ENCODE peak calls at places on chromosomes 1 and 21, in six cellular contexts. One of them, this sample, is unnamed.

GRCh38 chr1:77977989-77978292 is 931 bp downstream of the FUBP1 start:
- DNase-seq in activated B cell treated with CpG ODN at 0.5 μM for 24 hours: no peak
- DNase-seq in upper lobe of right lung: no peak
- DNase-seq in Calu3: no peak
- DNase-seq in mammary epithelial cell: no peak
- DNase-seq in foreskin fibroblast: no peak
- DNase-seq in this sample: no peak

GRCh38 chr21:16195896-16196443 is 466.2 kb downstream of the USP25 start:
- DNase-seq in activated B cell treated with CpG ODN at 0.5 μM for 24 hours: no peak
- DNase-seq in upper lobe of right lung: no peak
- DNase-seq in Calu3: no peak
- DNase-seq in mammary epithelial cell: peak; percentile 1
- DNase-seq in foreskin fibroblast: no peak
- DNase-seq in this sample: no peak

GRCh38 chr1:12067900-12068821 is 5.1 kb downstream of the TNFRSF8 start:
- DNase-seq in activated B cell treated with CpG ODN at 0.5 μM for 24 hours: no peak
- DNase-seq in upper lobe of right lung: no peak
- DNase-seq in Calu3: no peak
- DNase-seq in mammary epithelial cell: no peak
- DNase-seq in foreskin fibroblast: peak; percentile 61
- DNase-seq in this sample: no peak

GRCh38 chr1:44554706-44555105 is 119.6 kb downstream of the TMEM53 start:
- DNase-seq in activated B cell treated with CpG ODN at 0.5 μM for 24 hours: no peak
- DNase-seq in upper lobe of right lung: no peak
- DNase-seq in Calu3: no peak
- DNase-seq in mammary epithelial cell: peak; percentile 65
- DNase-seq in foreskin fibroblast: no peak
- DNase-seq in this sample: no peak

GRCh38 chr1:22143065-22143514 is at the start of gene WNT4:
- DNase-seq in activated B cell treated with CpG ODN at 0.5 μM for 24 hours: peak; percentile 48
- DNase-seq in upper lobe of right lung: peak; percentile 81
- DNase-seq in Calu3: peak; percentile 56
- DNase-seq in mammary epithelial cell: peak; percentile 43
- DNase-seq in foreskin fibroblast: peak; percentile 21
- DNase-seq in this sample: peak; percentile 34

GRCh38 chr1:45381243-45381642 is 41.0 kb upstream of the MUTYH start:
- DNase-seq in activated B cell treated with CpG ODN at 0.5 μM for 24 hours: no peak
- DNase-seq in upper lobe of right lung: no peak
- DNase-seq in Calu3: no peak
- DNase-seq in mammary epithelial cell: peak; percentile 85
- DNase-seq in foreskin fibroblast: no peak
- DNase-seq in this sample: no peak

GRCh38 chr1:84957956-84958355 is 39.0 kb downstream of the MCOLN2 start:
- DNase-seq in activated B cell treated with CpG ODN at 0.5 μM for 24 hours: no peak
- DNase-seq in upper lobe of right lung: no peak
- DNase-seq in Calu3: no peak
- DNase-seq in mammary epithelial cell: no peak
- DNase-seq in foreskin fibroblast: no peak
- DNase-seq in this sample: no peak

GRCh38 chr1:111274653-111275052 is 16.0 kb upstream of the CHIA start:
- DNase-seq in activated B cell treated with CpG ODN at 0.5 μM for 24 hours: no peak
- DNase-seq in upper lobe of right lung: no peak
- DNase-seq in Calu3: no peak
- DNase-seq in mammary epithelial cell: peak; percentile 11
- DNase-seq in foreskin fibroblast: no peak
- DNase-seq in this sample: no peak

GRCh38 chr1:48776400-48777218 is at the start of gene BEND5:
- DNase-seq in activated B cell treated with CpG ODN at 0.5 μM for 24 hours: peak; percentile 65
- DNase-seq in upper lobe of right lung: peak; percentile 75
- DNase-seq in Calu3: peak; percentile 6
- DNase-seq in mammary epithelial cell: no peak
- DNase-seq in foreskin fibroblast: no peak
- DNase-seq in this sample: peak; percentile 61

GRCh38 chr1:225469051-225469450 is 41.2 kb upstream of the LBR start:
- DNase-seq in activated B cell treated with CpG ODN at 0.5 μM for 24 hours: no peak
- DNase-seq in upper lobe of right lung: peak; percentile 27
- DNase-seq in Calu3: no peak
- DNase-seq in mammary epithelial cell: no peak
- DNase-seq in foreskin fibroblast: no peak
- DNase-seq in this sample: no peak

GRCh38 chr21:45378258-45378966 is 26.6 kb upstream of the COL18A1 start:
- DNase-seq in activated B cell treated with CpG ODN at 0.5 μM for 24 hours: no peak
- DNase-seq in upper lobe of right lung: peak; percentile 48
- DNase-seq in Calu3: no peak
- DNase-seq in mammary epithelial cell: no peak
- DNase-seq in foreskin fibroblast: peak; percentile 66
- DNase-seq in this sample: no peak

GRCh38 chr1:20448626-20449215 is 37.3 kb downstream of the CAMK2N1 start:
- DNase-seq in activated B cell treated with CpG ODN at 0.5 μM for 24 hours: no peak
- DNase-seq in upper lobe of right lung: peak; percentile 27
- DNase-seq in Calu3: no peak
- DNase-seq in mammary epithelial cell: no peak
- DNase-seq in foreskin fibroblast: no peak
- DNase-seq in this sample: no peak

GRCh38 chr1:53783056-53783455 is 44.1 kb upstream of the GLIS1 start:
- DNase-seq in activated B cell treated with CpG ODN at 0.5 μM for 24 hours: no peak
- DNase-seq in upper lobe of right lung: no peak
- DNase-seq in Calu3: no peak
- DNase-seq in mammary epithelial cell: peak; percentile 2
- DNase-seq in foreskin fibroblast: peak; percentile 41
- DNase-seq in this sample: no peak

GRCh38 chr1:46804926-46805325 is 6.1 kb downstream of the CYP4B1 start:
- DNase-seq in activated B cell treated with CpG ODN at 0.5 μM for 24 hours: no peak
- DNase-seq in upper lobe of right lung: no peak
- DNase-seq in Calu3: no peak
- DNase-seq in mammary epithelial cell: no peak
- DNase-seq in foreskin fibroblast: no peak
- DNase-seq in this sample: no peak

GRCh38 chr1:237556911-237557310 is 333.8 kb downstream of the ZP4 start:
- DNase-seq in activated B cell treated with CpG ODN at 0.5 μM for 24 hours: no peak
- DNase-seq in upper lobe of right lung: no peak
- DNase-seq in Calu3: no peak
- DNase-seq in mammary epithelial cell: no peak
- DNase-seq in foreskin fibroblast: no peak
- DNase-seq in this sample: no peak

GRCh38 chr21:45071396-45072165 is 2.8 kb upstream of the ADARB1 start:
- DNase-seq in activated B cell treated with CpG ODN at 0.5 μM for 24 hours: no peak
- DNase-seq in upper lobe of right lung: no peak
- DNase-seq in Calu3: no peak
- DNase-seq in mammary epithelial cell: no peak
- DNase-seq in foreskin fibroblast: no peak
- DNase-seq in this sample: no peak

GRCh38 chr1:112599513-112599912 is 19.4 kb downstream of the ST7L start:
- DNase-seq in activated B cell treated with CpG ODN at 0.5 μM for 24 hours: no peak
- DNase-seq in upper lobe of right lung: no peak
- DNase-seq in Calu3: no peak
- DNase-seq in mammary epithelial cell: no peak
- DNase-seq in foreskin fibroblast: no peak
- DNase-seq in this sample: no peak

GRCh38 chr1:98323906-98324358 is 337.6 kb upstream of the SNX7 start:
- DNase-seq in activated B cell treated with CpG ODN at 0.5 μM for 24 hours: no peak
- DNase-seq in upper lobe of right lung: no peak
- DNase-seq in Calu3: peak; percentile 82
- DNase-seq in mammary epithelial cell: peak; percentile 89
- DNase-seq in foreskin fibroblast: peak; percentile 91
- DNase-seq in this sample: peak; percentile 23

GRCh38 chr1:211335507-211336157 is 9.0 kb downstream of the TRAF5 start:
- DNase-seq in activated B cell treated with CpG ODN at 0.5 μM for 24 hours: no peak
- DNase-seq in upper lobe of right lung: no peak
- DNase-seq in Calu3: no peak
- DNase-seq in mammary epithelial cell: no peak
- DNase-seq in foreskin fibroblast: no peak
- DNase-seq in this sample: no peak

GRCh38 chr1:1116701-1117468 is 996 bp upstream of the C1orf159 start:
- DNase-seq in activated B cell treated with CpG ODN at 0.5 μM for 24 hours: no peak
- DNase-seq in upper lobe of right lung: peak; percentile 57
- DNase-seq in Calu3: no peak
- DNase-seq in mammary epithelial cell: peak; percentile 14
- DNase-seq in foreskin fibroblast: no peak
- DNase-seq in this sample: no peak

GRCh38 chr1:198361373-198361772 is 179.1 kb downstream of the ATP6V1G3 start:
- DNase-seq in activated B cell treated with CpG ODN at 0.5 μM for 24 hours: no peak
- DNase-seq in upper lobe of right lung: no peak
- DNase-seq in Calu3: no peak
- DNase-seq in mammary epithelial cell: no peak
- DNase-seq in foreskin fibroblast: no peak
- DNase-seq in this sample: no peak

GRCh38 chr1:72399807-72400206 is 117.5 kb upstream of the NEGR1 start:
- DNase-seq in activated B cell treated with CpG ODN at 0.5 μM for 24 hours: no peak
- DNase-seq in upper lobe of right lung: no peak
- DNase-seq in Calu3: no peak
- DNase-seq in mammary epithelial cell: no peak
- DNase-seq in foreskin fibroblast: no peak
- DNase-seq in this sample: no peak

GRCh38 chr1:72229893-72230292 is 52.4 kb downstream of the NEGR1 start:
- DNase-seq in activated B cell treated with CpG ODN at 0.5 μM for 24 hours: no peak
- DNase-seq in upper lobe of right lung: no peak
- DNase-seq in Calu3: no peak
- DNase-seq in mammary epithelial cell: no peak
- DNase-seq in foreskin fibroblast: peak; percentile 22
- DNase-seq in this sample: no peak

DNA sequence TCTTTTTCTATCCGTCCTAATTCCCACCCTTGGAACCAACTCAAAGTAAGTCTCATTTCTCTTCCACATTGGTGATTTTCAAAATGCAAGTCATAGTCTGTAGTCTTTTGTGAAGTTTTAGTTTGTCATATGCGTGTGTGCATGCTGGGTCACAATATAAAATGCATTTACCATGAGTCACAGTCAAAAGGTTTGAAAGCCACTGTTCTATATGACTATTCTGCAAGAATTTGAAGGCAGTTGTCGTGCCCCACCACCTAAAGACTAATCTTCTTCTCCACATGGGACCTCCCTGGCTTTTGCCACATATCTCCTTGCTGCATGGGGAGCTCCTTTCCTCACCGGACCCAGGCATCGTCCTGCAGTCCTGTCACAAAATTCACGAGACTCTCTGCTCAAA is 1.6 kb downstream of the STPG1 start:
- DNase-seq in activated B cell treated with CpG ODN at 0.5 μM for 24 hours: no peak
- DNase-seq in upper lobe of right lung: no peak
- DNase-seq in Calu3: no peak
- DNase-seq in mammary epithelial cell: peak; percentile 42
- DNase-seq in foreskin fibroblast: no peak
- DNase-seq in this sample: no peak
- TF ChIP-seq CTCF in activated B cell treated with CpG ODN at 0.5 μM for 24 hours: no peak
- TF ChIP-seq CTCF in upper lobe of right lung: no peak
- TF ChIP-seq CTCF in Calu3: no peak
- TF ChIP-seq CTCF in mammary epithelial cell: no peak
- TF ChIP-seq CTCF in foreskin fibroblast: no peak
- TF ChIP-seq CTCF in this sample: no peak

GRCh38 chr1:42759114-42759513 is 7.7 kb downstream of the P3H1 start:
- DNase-seq in activated B cell treated with CpG ODN at 0.5 μM for 24 hours: no peak
- DNase-seq in upper lobe of right lung: no peak
- DNase-seq in Calu3: no peak
- DNase-seq in mammary epithelial cell: no peak
- DNase-seq in foreskin fibroblast: no peak
- DNase-seq in this sample: no peak
- TF ChIP-seq CTCF in activated B cell treated with CpG ODN at 0.5 μM for 24 hours: no peak
- TF ChIP-seq CTCF in upper lobe of right lung: no peak
- TF ChIP-seq CTCF in Calu3: no peak
- TF ChIP-seq CTCF in mammary epithelial cell: no peak
- TF ChIP-seq CTCF in foreskin fibroblast: no peak
- TF ChIP-seq CTCF in this sample: no peak

GRCh38 chr1:89332461-89332860 is 31.4 kb upstream of the GBP6 start:
- DNase-seq in activated B cell treated with CpG ODN at 0.5 μM for 24 hours: no peak
- DNase-seq in upper lobe of right lung: no peak
- DNase-seq in Calu3: no peak
- DNase-seq in mammary epithelial cell: no peak
- DNase-seq in foreskin fibroblast: no peak
- DNase-seq in this sample: no peak
- TF ChIP-seq CTCF in activated B cell treated with CpG ODN at 0.5 μM for 24 hours: no peak
- TF ChIP-seq CTCF in upper lobe of right lung: no peak
- TF ChIP-seq CTCF in Calu3: no peak
- TF ChIP-seq CTCF in mammary epithelial cell: no peak
- TF ChIP-seq CTCF in foreskin fibroblast: no peak
- TF ChIP-seq CTCF in this sample: no peak

GRCh38 chr1:108708726-108709660 is 3.7 kb upstream of the FNDC7 start:
- DNase-seq in activated B cell treated with CpG ODN at 0.5 μM for 24 hours: no peak
- DNase-seq in upper lobe of right lung: no peak
- DNase-seq in Calu3: no peak
- DNase-seq in mammary epithelial cell: peak; percentile 11
- DNase-seq in foreskin fibroblast: no peak
- DNase-seq in this sample: no peak
- TF ChIP-seq CTCF in activated B cell treated with CpG ODN at 0.5 μM for 24 hours: no peak
- TF ChIP-seq CTCF in upper lobe of right lung: peak; percentile 35
- TF ChIP-seq CTCF in Calu3: no peak
- TF ChIP-seq CTCF in mammary epithelial cell: peak; percentile 18
- TF ChIP-seq CTCF in foreskin fibroblast: peak; percentile 8
- TF ChIP-seq CTCF in this sample: no peak

DNA sequence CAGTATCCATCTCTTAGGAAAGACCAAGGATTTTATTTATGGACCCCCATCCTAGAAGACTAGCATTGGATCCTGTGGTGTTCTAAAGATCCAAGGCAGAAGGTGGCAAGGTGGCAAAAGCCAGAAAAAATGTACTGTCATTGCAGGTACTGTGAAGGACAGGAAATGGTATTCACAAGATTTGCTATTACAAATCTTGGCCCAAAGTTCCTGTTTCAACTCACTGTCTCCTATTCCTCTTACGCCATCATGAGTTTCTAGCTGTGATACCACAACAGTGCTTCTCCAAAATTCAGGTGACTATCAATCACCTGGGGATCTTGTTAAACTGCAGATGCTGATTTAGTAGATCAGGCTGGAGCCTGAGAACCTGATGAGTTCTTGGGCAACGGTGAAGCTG is 21.4 kb downstream of the ACP6 start:
- DNase-seq in activated B cell treated with CpG ODN at 0.5 μM for 24 hours: no peak
- DNase-seq in upper lobe of right lung: no peak
- DNase-seq in Calu3: no peak
- DNase-seq in mammary epithelial cell: no peak
- DNase-seq in foreskin fibroblast: no peak
- DNase-seq in this sample: no peak
- TF ChIP-seq CTCF in activated B cell treated with CpG ODN at 0.5 μM for 24 hours: no peak
- TF ChIP-seq CTCF in upper lobe of right lung: no peak
- TF ChIP-seq CTCF in Calu3: no peak
- TF ChIP-seq CTCF in mammary epithelial cell: no peak
- TF ChIP-seq CTCF in foreskin fibroblast: no peak
- TF ChIP-seq CTCF in this sample: no peak

GRCh38 chr1:164440222-164440621 is 118.8 kb upstream of the PBX1 start:
- DNase-seq in activated B cell treated with CpG ODN at 0.5 μM for 24 hours: no peak
- DNase-seq in upper lobe of right lung: no peak
- DNase-seq in Calu3: peak; percentile 11
- DNase-seq in mammary epithelial cell: no peak
- DNase-seq in foreskin fibroblast: no peak
- DNase-seq in this sample: no peak
- TF ChIP-seq CTCF in activated B cell treated with CpG ODN at 0.5 μM for 24 hours: no peak
- TF ChIP-seq CTCF in upper lobe of right lung: peak; percentile 36
- TF ChIP-seq CTCF in Calu3: peak; percentile 24
- TF ChIP-seq CTCF in mammary epithelial cell: peak; percentile 31
- TF ChIP-seq CTCF in foreskin fibroblast: peak; percentile 36
- TF ChIP-seq CTCF in this sample: no peak

GRCh38 chr1:162753001-162753658 is 37.4 kb upstream of the HSD17B7 start:
- DNase-seq in activated B cell treated with CpG ODN at 0.5 μM for 24 hours: no peak
- DNase-seq in upper lobe of right lung: no peak
- DNase-seq in Calu3: no peak
- DNase-seq in mammary epithelial cell: peak; percentile 9
- DNase-seq in foreskin fibroblast: no peak
- DNase-seq in this sample: no peak
- TF ChIP-seq CTCF in activated B cell treated with CpG ODN at 0.5 μM for 24 hours: no peak
- TF ChIP-seq CTCF in upper lobe of right lung: no peak
- TF ChIP-seq CTCF in Calu3: no peak
- TF ChIP-seq CTCF in mammary epithelial cell: peak; percentile 32
- TF ChIP-seq CTCF in foreskin fibroblast: no peak
- TF ChIP-seq CTCF in this sample: no peak

This sample was measured in endothelial cell.